ENCODE peak calls at places on chromosomes 12 and 14, in ten cellular contexts. P is lung; M is left lung; O is gastrocnemius medialis; H is A549; K is upper lobe of left lung; A is GM12878; R is HCT116; F is natural killer cell; Z is activated CD8-positive, alpha-beta T cell treated with anti-CD3 and anti-CD28 coated beads for 36 hours. J is an unnamed sample.

GRCh38 chr14:62776300-62776699 is 269.0 kb downstream of the KCNH5 start:
- ATAC-seq in K (peak), Z (no peak), R (no peak), H (no peak), A (no peak), M (peak), P (no peak), O (no peak), F (no peak), J (no peak)

GRCh38 chr12:10771132-10771733 is 31.2 kb downstream of the TAS2R7 start:
- ATAC-seq in A (peak), R (peak), Z (peak), K (no peak), M (peak), F (peak), H (peak), O (no peak), P (no peak), J (no peak)

GRCh38 chr12:55720071-55720564 is at the start of gene RDH5:
- ATAC-seq in P (no peak), R (no peak), Z (no peak), M (no peak), F (no peak), H (no peak), O (peak), K (no peak), A (no peak), J (peak)

GRCh38 chr12:26022043-26022442 is 63.6 kb downstream of the RASSF8 start:
- ATAC-seq in H (no peak), P (no peak), F (no peak), O (no peak), M (no peak), R (no peak), Z (no peak), A (no peak), K (no peak), J (no peak)

GRCh38 chr12:47282206-47282605 is 202.4 kb upstream of the AMIGO2 start:
- ATAC-seq in A (no peak), F (no peak), O (no peak), H (no peak), P (no peak), R (no peak), Z (no peak), K (no peak), M (no peak), J (no peak)

GRCh38 chr12:78269620-78270019 is 438.9 kb downstream of the NAV3 start:
- ATAC-seq in Z (no peak), A (no peak), F (no peak), H (no peak), P (no peak), R (no peak), O (no peak), K (no peak), M (no peak), J (no peak)

GRCh38 chr12:24728366-24728765 is 220.5 kb downstream of the BCAT1 start:
- ATAC-seq in A (peak), F (no peak), M (peak), P (peak), Z (no peak), R (no peak), O (no peak), H (no peak), K (no peak), J (no peak)

GRCh38 chr12:64082866-64083268 is 139.2 kb downstream of the KICS2 start:
- ATAC-seq in O (peak), F (no peak), M (peak), A (no peak), Z (no peak), K (peak), P (no peak), H (peak), R (peak), J (peak)

GRCh38 chr12:107475900-107476299 is 209.7 kb upstream of the PWP1 start:
- ATAC-seq in Z (peak), P (no peak), H (no peak), K (no peak), R (no peak), F (peak), M (no peak), A (no peak), O (no peak), J (no peak)

GRCh38 chr14:92937229-92937937 is 14.4 kb downstream of the CHGA start:
- ATAC-seq in Z (peak), F (no peak), A (peak), H (peak), R (peak), M (peak), P (no peak), K (no peak), O (no peak), J (no peak)

GRCh38 chr12:132065609-132066344 is 78.3 kb downstream of the DDX51 start:
- ATAC-seq in F (no peak), P (no peak), R (no peak), H (no peak), K (no peak), O (no peak), Z (peak), A (peak), M (no peak), J (no peak)

GRCh38 chr14:91267965-91268437 is 23.5 kb upstream of the GPR68 start:
- ATAC-seq in K (no peak), F (no peak), M (no peak), A (no peak), R (no peak), O (no peak), H (no peak), P (no peak), Z (no peak), J (no peak)

GRCh38 chr12:68468036-68468435 is 135.9 kb upstream of the MDM1 start:
- ATAC-seq in F (no peak), H (no peak), Z (no peak), O (no peak), M (no peak), R (no peak), P (no peak), A (no peak), K (no peak), J (no peak)

GRCh38 chr12:117188961-117189724 is 1.1 kb downstream of the FBXO21 start:
- ATAC-seq in P (no peak), K (no peak), H (peak), M (peak), R (peak), O (no peak), F (no peak), Z (no peak), A (no peak), J (no peak)

GRCh38 chr14:51488569-51489220 is 163.0 kb upstream of the FRMD6 start:
- ATAC-seq in Z (no peak), O (no peak), K (no peak), P (no peak), R (no peak), F (no peak), M (no peak), A (no peak), H (no peak), J (no peak)

GRCh38 chr14:57087841-57088240 is 180.9 kb downstream of the EXOC5 start:
- ATAC-seq in O (no peak), A (no peak), M (no peak), H (no peak), K (no peak), Z (no peak), R (no peak), F (no peak), P (no peak), J (no peak)

GRCh38 chr12:20212036-20212435 is 156.3 kb upstream of the PDE3A start:
- ATAC-seq in P (no peak), K (no peak), Z (no peak), H (no peak), O (no peak), M (peak), F (no peak), R (no peak), A (peak), J (no peak)

GRCh38 chr12:575129-575502 is 88.1 kb downstream of the NINJ2 start:
- ATAC-seq in R (no peak), A (no peak), K (no peak), M (peak), F (no peak), P (no peak), Z (no peak), H (no peak), O (no peak), J (no peak)

GRCh38 chr14:102248121-102248520 is 56.8 kb downstream of the MOK start:
- ATAC-seq in Z (no peak), H (no peak), A (no peak), F (no peak), R (no peak), M (no peak), P (no peak), O (no peak), K (no peak), J (no peak)

GRCh38 chr12:15662983-15663659 is 126.1 kb downstream of the EPS8 start:
- ATAC-seq in F (no peak), Z (no peak), A (no peak), K (no peak), M (no peak), O (no peak), H (peak), P (no peak), R (peak), J (no peak)

GRCh38 chr14:60817113-60817512 is 82.6 kb downstream of the MNAT1 start:
- ATAC-seq in P (no peak), A (no peak), R (no peak), M (no peak), H (no peak), Z (no peak), F (no peak), K (no peak), O (no peak), J (no peak)

GRCh38 chr12:115872212-115872611 is 405.3 kb downstream of the MED13L start:
- ATAC-seq in F (no peak), A (no peak), M (no peak), P (no peak), H (no peak), K (no peak), Z (no peak), R (peak), O (no peak), J (no peak)

GRCh38 chr12:109428038-109428629 is 49.0 kb downstream of the KCTD10 start:
- ATAC-seq in O (peak), M (peak), R (peak), A (peak), Z (peak), K (peak), F (peak), H (peak), P (peak), J (peak)

GRCh38 chr14:67961676-67962075 is 142.1 kb downstream of the RAD51B start:
- ATAC-seq in F (no peak), M (no peak), O (no peak), A (no peak), Z (no peak), R (no peak), K (no peak), H (no peak), P (no peak), J (no peak)

GRCh38 chr12:116137318-116137717 is 140.2 kb downstream of the MED13L start:
- ATAC-seq in K (no peak), P (no peak), F (no peak), R (no peak), O (no peak), Z (no peak), A (peak), M (no peak), H (no peak), J (no peak)

GRCh38 chr14:82766128-82766527 is 1232.5 kb upstream of the SEL1L start:
- ATAC-seq in R (no peak), O (no peak), F (no peak), H (no peak), Z (no peak), P (no peak), A (no peak), M (no peak), K (no peak), J (no peak)

GRCh38 chr12:126784328-126784921 is 1482.5 kb upstream of the TMEM132C start:
- ATAC-seq in K (no peak), O (no peak), Z (no peak), R (peak), F (no peak), H (no peak), P (no peak), M (peak), A (peak), J (no peak)

GRCh38 chr12:79677667-79678066 is 13.1 kb downstream of the PAWR start:
- ATAC-seq in K (no peak), P (no peak), Z (no peak), A (no peak), F (no peak), R (no peak), M (no peak), O (no peak), H (no peak), J (no peak)

GRCh38 chr12:15728118-15728598 is 61.0 kb downstream of the EPS8 start:
- ATAC-seq in M (peak), P (no peak), Z (no peak), K (no peak), R (peak), A (no peak), O (no peak), H (peak), F (no peak), J (peak)

GRCh38 chr12:28698541-28698940 is 450.5 kb upstream of the FAR2 start:
- ATAC-seq in Z (no peak), K (no peak), M (no peak), R (no peak), F (no peak), P (no peak), O (no peak), H (no peak), A (peak), J (no peak)

GRCh38 chr12:49198431-49199155 is 9.7 kb upstream of the TUBA1A start:
- ATAC-seq in F (no peak), R (no peak), A (no peak), M (no peak), K (no peak), Z (no peak), O (no peak), H (no peak), P (no peak), J (no peak)

GRCh38 chr14:61524211-61524806 is 171.0 kb upstream of the HIF1A start:
- ATAC-seq in Z (no peak), M (peak), O (no peak), A (peak), K (peak), P (peak), H (peak), R (no peak), F (no peak), J (peak)

DNA sequence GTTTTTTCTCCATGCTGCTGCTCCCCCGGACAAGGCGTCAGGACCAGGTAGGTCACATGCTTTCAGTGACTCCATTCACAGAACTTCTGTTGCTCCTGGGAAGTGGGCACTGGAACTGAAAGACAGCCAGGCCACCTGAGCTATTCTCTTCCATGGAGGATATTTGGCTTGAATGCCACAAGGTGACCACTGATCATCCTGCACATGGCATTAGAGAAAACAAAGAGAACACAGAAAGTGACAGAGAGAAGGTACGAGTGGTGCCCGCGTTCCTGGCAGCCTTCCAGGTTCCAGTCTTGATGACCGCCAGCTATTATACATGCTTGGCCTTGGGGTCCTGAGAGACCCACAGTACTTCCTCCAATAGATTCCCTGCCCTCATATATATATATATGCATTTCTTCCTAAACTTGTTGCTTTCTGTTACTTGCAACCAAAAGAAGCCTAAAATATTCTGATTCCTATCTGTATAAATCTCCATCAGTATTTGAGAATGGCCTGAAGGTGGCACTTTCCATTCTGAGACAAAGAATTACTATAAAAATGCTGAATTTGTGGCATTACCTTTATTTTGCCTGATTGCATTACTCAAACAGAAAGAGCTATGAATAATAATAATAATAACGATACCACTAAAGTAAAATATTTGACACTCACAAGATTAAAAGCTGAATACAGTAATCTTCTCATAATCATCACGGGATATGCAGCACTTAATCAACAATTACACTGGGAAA is 174.9 kb downstream of the FOXN3 start:
- ATAC-seq in P (no peak), F (no peak), O (no peak), Z (no peak), A (no peak), M (no peak), H (no peak), R (no peak), K (no peak), J (no peak)
- TF ChIP-seq CTCF in P (no peak), F (no peak), O (no peak), Z (no peak), A (no peak), M (no peak), H (no peak), R (no peak), K (no peak), J (no peak)

GRCh38 chr12:67459578-67459977 is 189.0 kb upstream of the DYRK2 start:
- ATAC-seq in F (no peak), P (no peak), Z (no peak), M (no peak), K (no peak), O (peak), R (no peak), H (no peak), A (no peak), J (no peak)

GRCh38 chr12:67456281-67456918 is 187.2 kb downstream of the CAND1 start:
- ATAC-seq in F (no peak), K (no peak), O (peak), Z (no peak), H (no peak), A (no peak), P (peak), R (no peak), M (peak), J (peak)

GRCh38 chr12:67459173-67459572 is 189.4 kb upstream of the DYRK2 start:
- ATAC-seq in M (no peak), O (peak), H (no peak), K (no peak), A (no peak), P (no peak), F (no peak), R (no peak), Z (no peak), J (no peak)

GRCh38 chr12:67457136-67457535 is 188.0 kb downstream of the CAND1 start:
- ATAC-seq in A (no peak), M (no peak), F (no peak), H (no peak), K (no peak), P (no peak), R (no peak), O (no peak), Z (no peak), J (no peak)

DNA sequence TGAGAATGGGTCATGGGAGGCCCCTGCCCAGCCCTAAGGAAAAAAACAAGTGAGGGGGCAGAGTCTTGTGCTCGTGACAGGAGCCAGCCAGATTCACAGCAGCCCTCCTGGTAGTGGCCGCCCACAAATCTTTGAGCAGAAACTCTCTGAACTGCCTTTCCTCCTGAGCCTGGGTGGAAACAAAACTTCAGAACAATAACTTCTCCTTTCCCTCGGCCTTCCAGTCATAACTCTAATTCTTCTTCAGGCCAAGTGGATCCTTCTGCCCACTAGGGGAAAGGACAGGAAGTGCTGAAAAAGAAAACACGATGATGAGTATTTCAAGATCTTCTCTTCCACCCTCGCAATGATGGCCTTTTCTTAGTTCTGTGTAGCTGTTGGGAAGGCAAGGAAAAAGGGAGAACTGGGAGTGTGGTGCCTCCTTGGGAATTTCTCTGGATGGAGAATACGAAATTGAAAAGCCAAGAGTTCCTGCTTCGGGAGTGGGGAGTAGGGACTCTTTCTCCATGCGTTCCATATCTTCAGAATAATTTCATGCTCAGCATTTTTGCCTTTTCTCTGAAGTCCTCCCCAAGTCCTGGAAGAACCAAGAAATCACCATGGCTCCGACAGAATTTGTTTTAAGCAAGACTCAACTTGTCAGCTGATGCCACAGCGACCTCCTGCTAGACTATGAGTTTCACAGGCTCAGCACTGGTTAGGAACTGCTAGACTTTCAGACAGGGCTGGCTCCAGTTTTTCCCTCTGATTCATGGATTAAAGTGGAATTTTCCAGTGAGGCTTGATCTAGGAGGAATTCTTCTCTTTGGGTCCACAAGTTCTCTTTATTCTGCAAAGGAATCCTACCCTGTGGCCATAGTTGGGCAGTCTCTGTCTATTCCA is 188.9 kb downstream of the CAND1 start:
- ATAC-seq in R (peak), P (peak), O (peak), Z (no peak), K (no peak), M (peak), H (no peak), F (no peak), A (no peak), J (peak)
- TF ChIP-seq CTCF in R (no peak), P (no peak), O (no peak), Z (peak), K (no peak), M (peak), H (no peak), F (no peak), A (no peak), J (peak)

GRCh38 chr14:58882577-58883018 is 244.8 kb downstream of the DACT1 start:
- ATAC-seq in F (no peak), H (no peak), P (no peak), A (no peak), K (no peak), M (no peak), O (no peak), R (no peak), Z (no peak), J (no peak)

GRCh38 chr14:58878740-58879139 is 241.0 kb downstream of the DACT1 start:
- ATAC-seq in M (no peak), Z (no peak), K (no peak), H (no peak), F (no peak), A (no peak), P (no peak), O (no peak), R (peak), J (no peak)

GRCh38 chr14:58881433-58881832 is 243.7 kb downstream of the DACT1 start:
- ATAC-seq in M (no peak), H (no peak), Z (no peak), K (no peak), P (no peak), A (no peak), O (no peak), R (no peak), F (no peak), J (no peak)

GRCh38 chr14:58887931-58888330 is 250.2 kb downstream of the DACT1 start:
- ATAC-seq in P (no peak), F (no peak), K (no peak), M (no peak), O (no peak), Z (no peak), R (no peak), A (no peak), H (no peak), J (no peak)

GRCh38 chr14:58884442-58884841 is 246.7 kb downstream of the DACT1 start:
- ATAC-seq in K (no peak), F (no peak), R (peak), H (no peak), M (no peak), O (no peak), P (no peak), Z (no peak), A (no peak), J (no peak)
- TF ChIP-seq CTCF in K (no peak), F (no peak), R (no peak), H (peak), M (no peak), O (no peak), P (no peak), Z (no peak), A (peak), J (peak)

DNA sequence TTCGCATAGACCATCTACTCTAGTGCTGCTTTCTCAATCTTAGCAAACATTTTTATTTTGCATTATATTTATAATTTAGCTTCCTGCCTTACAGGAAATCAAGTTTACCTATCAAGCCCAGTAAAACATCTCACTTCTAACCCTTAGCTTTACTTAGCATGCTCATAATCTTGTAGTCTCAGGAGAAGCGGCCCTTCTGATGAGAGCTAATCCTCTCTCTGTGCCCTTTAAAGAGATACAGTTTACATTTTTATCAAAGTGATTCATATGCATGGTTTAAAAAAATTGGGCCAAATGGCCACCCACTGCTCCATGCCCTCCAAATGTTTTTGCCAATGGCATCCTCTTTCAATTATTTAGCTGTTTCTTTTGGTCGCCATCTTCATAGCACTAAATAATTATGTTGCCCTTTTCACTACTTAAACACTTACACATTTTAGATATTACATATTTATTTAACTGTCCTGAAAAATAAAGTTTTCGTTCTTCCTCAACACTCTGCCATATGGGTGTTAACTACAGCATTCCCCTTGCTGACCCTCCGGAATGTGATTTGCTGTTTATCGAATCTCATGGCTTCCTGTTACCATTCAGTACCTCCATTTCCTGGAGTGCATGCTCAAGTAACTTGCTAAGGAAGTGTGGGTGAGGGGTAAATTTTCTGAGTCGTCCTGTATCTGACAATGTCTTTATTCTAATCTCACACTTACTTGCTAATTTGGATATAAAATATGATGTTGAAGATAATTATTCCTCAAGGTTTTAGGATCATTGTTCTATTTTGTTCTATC is 29.3 kb downstream of the YLPM1 start:
- ATAC-seq in O (no peak), M (peak), A (no peak), R (no peak), F (no peak), H (no peak), K (no peak), P (no peak), Z (peak), J (no peak)
- TF ChIP-seq CTCF in O (no peak), M (no peak), A (no peak), R (no peak), F (no peak), H (no peak), K (no peak), P (no peak), Z (no peak), J (no peak)